ENCODE peak calls at places on chromosomes 13 and 19, in five cellular contexts. V is HFFc6, X is hypothalamus, J is HuH-7, O is ELR. R is an unnamed sample.

GRCh38 chr13:27920677-27921420 is 1.0 kb downstream of the PDX1 start:
- DNase-seq in O (peak), V (no peak), J (peak), X (no peak), R (no peak)

GRCh38 chr13:45207319-45207718 is 6.5 kb upstream of the KCTD4 start:
- DNase-seq in V (no peak), X (no peak), J (no peak), O (no peak), R (no peak)

GRCh38 chr19:29971002-29971401 is 29.0 kb downstream of the URI1 start:
- DNase-seq in O (no peak), V (no peak), J (no peak), X (no peak), R (no peak)

GRCh38 chr19:11767633-11768133 is 883 bp downstream of the ZNF441 start:
- DNase-seq in J (peak), X (no peak), V (peak), O (peak), R (peak)

GRCh38 chr13:66835040-66835628 is 395.0 kb downstream of the PCDH9 start:
- DNase-seq in X (peak), V (no peak), O (no peak), J (peak), R (no peak)

GRCh38 chr19:29624489-29625210 is 18.6 kb downstream of the POP4 start:
- DNase-seq in X (no peak), J (no peak), V (no peak), O (peak), R (no peak)

GRCh38 chr13:45678282-45678681 is 23.8 kb upstream of the CBY2 start:
- DNase-seq in J (no peak), X (no peak), O (no peak), V (no peak), R (no peak)

GRCh38 chr13:90154311-90154960 is 1193.1 kb upstream of the MIR17HG start:
- DNase-seq in X (no peak), V (no peak), O (peak), J (no peak), R (peak)

GRCh38 chr19:23512151-23512925 is 117.1 kb upstream of the ZNF91 start:
- DNase-seq in O (no peak), J (no peak), X (no peak), V (no peak), R (no peak)

GRCh38 chr13:93289842-93290241 is 63.2 kb downstream of the GPC6 start:
- DNase-seq in X (no peak), J (no peak), O (no peak), V (no peak), R (no peak)

GRCh38 chr19:18291590-18292459 is 10.4 kb upstream of the JUND start:
- DNase-seq in V (no peak), J (peak), O (peak), X (peak), R (no peak)

GRCh38 chr13:45674908-45675307 is 27.2 kb upstream of the CBY2 start:
- DNase-seq in O (peak), X (no peak), J (no peak), V (peak), R (peak)

GRCh38 chr19:50669319-50670101 is 20.3 kb downstream of the C19orf81 start:
- DNase-seq in O (peak), V (no peak), X (peak), J (peak), R (no peak)

GRCh38 chr13:35978607-35979316 is 152.4 kb downstream of the DCLK1 start:
- DNase-seq in X (peak), V (peak), O (peak), J (peak), R (peak)

GRCh38 chr13:99481357-99481756 is 19.9 kb upstream of the TM9SF2 start:
- DNase-seq in J (no peak), X (no peak), V (no peak), O (no peak), R (no peak)

GRCh38 chr19:45100797-45101196 is 7.8 kb downstream of the PPP1R37 start:
- DNase-seq in J (no peak), V (peak), X (no peak), O (peak), R (peak)

GRCh38 chr19:13557756-13558398 is 51.6 kb upstream of the CACNA1A start:
- DNase-seq in J (no peak), X (no peak), O (peak), V (no peak), R (no peak)

GRCh38 chr13:34913040-34913439 is 29.0 kb upstream of the NBEA start:
- DNase-seq in J (peak), V (peak), O (peak), X (no peak), R (no peak)

GRCh38 chr13:46476174-46476573 is 76.8 kb upstream of the LRCH1 start:
- DNase-seq in J (no peak), V (no peak), O (peak), X (no peak), R (no peak)

GRCh38 chr13:82136880-82137279 is 1745.4 kb downstream of the SLITRK1 start:
- DNase-seq in J (no peak), V (no peak), O (peak), X (no peak), R (no peak)

GRCh38 chr13:73740681-73741080 is 393.5 kb downstream of the KLF12 start:
- DNase-seq in O (no peak), V (no peak), X (no peak), J (no peak), R (no peak)

GRCh38 chr13:112174476-112175110 is 107.6 kb downstream of the SOX1 start:
- DNase-seq in X (no peak), V (no peak), O (peak), J (no peak), R (peak)

R was measured in RCC 7860.